ENCODE peak calls at places on chromosomes 1 and 21, in eight cellular contexts. D is astrocyte of the spinal cord, Y is mesenchymal stem cell, A is BJ, V is brain microvascular endothelial cell, H is aorta, L is left ventricle myocardium inferior, C is thoracic aorta. W is an unnamed sample.

GRCh38 chr1:68115308-68115707 is 64.9 kb upstream of the DIRAS3 start:
- DNase-seq in D (no peak), Y (no peak), A (no peak), V (no peak), H (no peak), L (no peak), C (no peak), W (no peak)

GRCh38 chr21:27021801-27022200 is 54.9 kb upstream of the ADAMTS5 start:
- DNase-seq in D (no peak), Y (no peak), A (no peak), V (no peak), H (no peak), L (no peak), C (no peak), W (no peak)

GRCh38 chr1:185155600-185156320 is 993 bp downstream of the TRMT1L start:
- DNase-seq in D (peak), Y (peak), A (no peak), V (peak), H (no peak), L (no peak), C (no peak), W (no peak)

GRCh38 chr1:193368302-193368701 is 181.9 kb upstream of the B3GALT2 start:
- DNase-seq in D (no peak), Y (no peak), A (no peak), V (no peak), H (no peak), L (no peak), C (no peak), W (no peak)

GRCh38 chr1:33010946-33011731 is 25.5 kb downstream of the AK2 start:
- DNase-seq in D (peak), Y (peak), A (no peak), V (no peak), H (no peak), L (peak), C (peak), W (no peak)

GRCh38 chr1:199272690-199273089 is 633.9 kb downstream of the PTPRC start:
- DNase-seq in D (peak), Y (peak), A (peak), V (peak), H (peak), L (no peak), C (no peak), W (peak)

GRCh38 chr21:45228656-45229240 is 58.9 kb downstream of the POFUT2 start:
- DNase-seq in D (no peak), Y (no peak), A (no peak), V (no peak), H (no peak), L (no peak), C (no peak), W (no peak)

GRCh38 chr1:163346326-163346870 is 24.6 kb downstream of the NUF2 start:
- DNase-seq in D (no peak), Y (peak), A (no peak), V (peak), H (no peak), L (no peak), C (no peak), W (no peak)

GRCh38 chr1:76106719-76107235 is 32.2 kb downstream of the ST6GALNAC3 start:
- DNase-seq in D (no peak), Y (no peak), A (no peak), V (no peak), H (no peak), L (no peak), C (no peak), W (no peak)

GRCh38 chr1:67850611-67851075 is 17.4 kb upstream of the GNG12 start:
- DNase-seq in D (peak), Y (peak), A (no peak), V (peak), H (peak), L (peak), C (peak), W (peak)

GRCh38 chr1:236451796-236452373 is 57.8 kb downstream of the EDARADD start:
- DNase-seq in D (no peak), Y (no peak), A (no peak), V (no peak), H (no peak), L (no peak), C (no peak), W (no peak)

GRCh38 chr21:29308456-29308783 is 9.7 kb downstream of the BACH1 start:
- DNase-seq in D (no peak), Y (no peak), A (no peak), V (no peak), H (no peak), L (no peak), C (no peak), W (no peak)

GRCh38 chr1:162062542-162063015 is 6.9 kb upstream of the NOS1AP start:
- DNase-seq in D (peak), Y (no peak), A (peak), V (peak), H (peak), L (peak), C (no peak), W (no peak)
- H3K4me3 ChIP-seq in D (no peak), Y (no peak), A (no peak), V (no peak), H (no peak), L (no peak), C (no peak), W (no peak)

GRCh38 chr1:18072066-18072465 is 35.5 kb upstream of the IGSF21 start:
- DNase-seq in D (no peak), Y (no peak), A (no peak), V (no peak), H (no peak), L (no peak), C (no peak), W (no peak)
- H3K4me3 ChIP-seq in D (no peak), Y (no peak), A (no peak), V (no peak), H (no peak), L (no peak), C (no peak), W (no peak)

DNA sequence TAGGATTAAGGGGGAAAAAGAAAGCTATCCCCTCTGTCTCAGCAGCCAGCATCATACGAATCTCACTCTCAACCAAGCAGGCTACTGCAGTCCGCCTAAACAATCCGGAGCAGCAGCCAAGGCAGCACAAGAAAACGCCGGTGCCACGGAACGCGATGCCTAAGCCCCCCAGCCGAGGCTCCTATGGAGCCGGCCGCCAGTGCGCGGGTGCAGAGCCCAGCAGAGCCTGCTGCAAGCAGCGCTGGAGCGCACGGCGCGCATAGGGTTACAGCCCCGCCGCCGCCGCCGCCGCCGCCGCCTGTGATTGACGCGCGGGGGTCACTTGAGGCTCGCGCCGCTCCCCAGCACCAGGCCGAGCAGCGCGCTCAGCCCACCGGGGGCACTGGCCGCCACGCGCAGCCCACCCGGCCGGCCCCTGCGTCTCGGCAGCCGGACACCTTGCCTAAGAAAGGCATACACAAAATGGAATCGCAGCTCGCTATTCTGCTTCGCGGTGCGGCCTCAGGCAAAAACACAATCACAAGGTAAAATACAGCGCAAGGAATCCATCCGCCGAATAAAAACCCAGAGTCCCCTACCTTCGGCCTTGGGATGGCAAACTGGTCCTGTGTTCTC is 780 bp downstream of the HIVEP3 start:
- DNase-seq in D (no peak), Y (peak), A (no peak), V (no peak), H (no peak), L (peak), C (no peak), W (no peak)
- H3K4me3 ChIP-seq in D (peak), Y (peak), A (peak), V (peak), H (peak), L (peak), C (peak), W (peak)

GRCh38 chr1:155072531-155073289 is 5.9 kb upstream of the EFNA3 start:
- DNase-seq in D (no peak), Y (no peak), A (no peak), V (no peak), H (no peak), L (no peak), C (no peak), W (no peak)
- H3K4me3 ChIP-seq in D (no peak), Y (no peak), A (no peak), V (no peak), H (no peak), L (no peak), C (no peak), W (no peak)

GRCh38 chr1:64769482-64769881 is 24.6 kb downstream of the RAVER2 start:
- DNase-seq in D (no peak), Y (no peak), A (no peak), V (no peak), H (no peak), L (no peak), C (no peak), W (no peak)

GRCh38 chr1:64769971-64770370 is 25.1 kb downstream of the RAVER2 start:
- DNase-seq in D (no peak), Y (no peak), A (no peak), V (no peak), H (no peak), L (no peak), C (no peak), W (no peak)

DNA sequence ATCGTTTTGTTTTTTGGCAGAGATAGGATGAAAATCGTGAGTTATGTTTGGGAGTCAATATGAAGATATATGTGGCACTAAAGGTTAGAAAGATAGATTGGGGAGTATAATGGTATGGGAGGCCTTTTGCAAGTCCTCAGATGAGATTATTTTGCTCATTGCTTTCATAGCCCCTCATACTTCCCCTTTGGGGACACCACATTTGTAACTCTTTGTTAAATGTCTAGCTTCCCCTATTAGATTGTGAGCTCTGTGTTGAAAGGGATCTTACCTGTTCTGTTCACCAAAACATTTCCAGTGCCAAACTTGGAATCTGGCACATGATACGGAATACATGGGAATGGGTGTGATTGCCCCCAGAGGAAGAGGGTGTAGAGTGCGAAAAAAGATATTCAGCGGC is 30.3 kb downstream of the RAVER2 start:
- DNase-seq in D (no peak), Y (no peak), A (no peak), V (no peak), H (no peak), L (no peak), C (no peak), W (no peak)
- H3K4me3 ChIP-seq in D (no peak), Y (no peak), A (no peak), V (no peak), H (no peak), L (no peak), C (no peak), W (no peak)